ENCODE peak calls at places on chromosomes 16 and 17, in five cellular contexts. One of them, this sample, is unnamed.

GRCh38 chr16:85332175-85332574 is 219.9 kb upstream of the CIBAR2 start:
- DNase-seq in mesendoderm: peak
- DNase-seq in neuronal stem cell: no peak
- DNase-seq in mesenchymal stem cell: no peak
- DNase-seq in H1: no peak
- DNase-seq in this sample: peak

GRCh38 chr17:82231562-82232321 is 2.9 kb downstream of the SLC16A3 start:
- DNase-seq in mesendoderm: peak
- DNase-seq in neuronal stem cell: no peak
- DNase-seq in mesenchymal stem cell: peak
- DNase-seq in H1: peak
- DNase-seq in this sample: peak

GRCh38 chr17:38687291-38687690 is 12.5 kb upstream of the EPOP start:
- DNase-seq in mesendoderm: no peak
- DNase-seq in neuronal stem cell: no peak
- DNase-seq in mesenchymal stem cell: peak
- DNase-seq in H1: no peak
- DNase-seq in this sample: no peak

GRCh38 chr16:6949240-6949639 is 383.4 kb upstream of the RBFOX1 start:
- DNase-seq in mesendoderm: no peak
- DNase-seq in neuronal stem cell: no peak
- DNase-seq in mesenchymal stem cell: no peak
- DNase-seq in H1: no peak
- DNase-seq in this sample: no peak

GRCh38 chr16:12406840-12407690 is 396.6 kb downstream of the CPPED1 start:
- DNase-seq in mesendoderm: no peak
- DNase-seq in neuronal stem cell: no peak
- DNase-seq in mesenchymal stem cell: peak
- DNase-seq in H1: no peak
- DNase-seq in this sample: no peak

GRCh38 chr16:25291580-25291979 is 33.9 kb upstream of the ZKSCAN2 start:
- DNase-seq in mesendoderm: no peak
- DNase-seq in neuronal stem cell: no peak
- DNase-seq in mesenchymal stem cell: no peak
- DNase-seq in H1: no peak
- DNase-seq in this sample: no peak

GRCh38 chr16:52861614-52862022 is 191.1 kb downstream of the CHD9NB start:
- DNase-seq in mesendoderm: peak
- DNase-seq in neuronal stem cell: peak
- DNase-seq in mesenchymal stem cell: peak
- DNase-seq in H1: peak
- DNase-seq in this sample: no peak

GRCh38 chr17:40539711-40540411 is 25.4 kb downstream of the CCR7 start:
- DNase-seq in mesendoderm: peak
- DNase-seq in neuronal stem cell: no peak
- DNase-seq in mesenchymal stem cell: no peak
- DNase-seq in H1: no peak
- DNase-seq in this sample: no peak

GRCh38 chr16:67539271-67539670 is 10.6 kb downstream of the RIPOR1 start:
- DNase-seq in mesendoderm: peak
- DNase-seq in neuronal stem cell: no peak
- DNase-seq in mesenchymal stem cell: peak
- DNase-seq in H1: no peak
- DNase-seq in this sample: no peak

GRCh38 chr17:42414782-42415409 is 8.2 kb downstream of the CAVIN1 start:
- DNase-seq in mesendoderm: no peak
- DNase-seq in neuronal stem cell: no peak
- DNase-seq in mesenchymal stem cell: no peak
- DNase-seq in H1: no peak
- DNase-seq in this sample: peak

GRCh38 chr17:41486809-41487530 is 2.7 kb downstream of the KRT36 start:
- DNase-seq in mesendoderm: peak
- DNase-seq in neuronal stem cell: peak
- DNase-seq in mesenchymal stem cell: no peak
- DNase-seq in H1: peak
- DNase-seq in this sample: peak

GRCh38 chr16:51151435-51151950 is 423 bp upstream of the SALL1 start:
- DNase-seq in mesendoderm: peak
- DNase-seq in neuronal stem cell: peak
- DNase-seq in mesenchymal stem cell: peak
- DNase-seq in H1: peak
- DNase-seq in this sample: peak

GRCh38 chr17:41678907-41679739 is 9.6 kb upstream of the EIF1 start:
- DNase-seq in mesendoderm: peak
- DNase-seq in neuronal stem cell: no peak
- DNase-seq in mesenchymal stem cell: peak
- DNase-seq in H1: no peak
- DNase-seq in this sample: no peak

GRCh38 chr16:19419691-19420060 is 2.0 kb downstream of the TMC5 start:
- DNase-seq in mesendoderm: no peak
- DNase-seq in neuronal stem cell: no peak
- DNase-seq in mesenchymal stem cell: no peak
- DNase-seq in H1: no peak
- DNase-seq in this sample: no peak

GRCh38 chr17:36147601-36148000 is 28.8 kb downstream of the TBC1D3B start:
- DNase-seq in mesendoderm: no peak
- DNase-seq in neuronal stem cell: no peak
- DNase-seq in mesenchymal stem cell: no peak
- DNase-seq in H1: no peak
- DNase-seq in this sample: no peak

GRCh38 chr17:2364132-2365116 is 27.1 kb downstream of the SGSM2 start:
- DNase-seq in mesendoderm: no peak
- DNase-seq in neuronal stem cell: no peak
- DNase-seq in mesenchymal stem cell: no peak
- DNase-seq in H1: no peak
- DNase-seq in this sample: no peak

GRCh38 chr17:35094902-35095301 is 24.8 kb downstream of the RAD51D start:
- DNase-seq in mesendoderm: peak
- DNase-seq in neuronal stem cell: no peak
- DNase-seq in mesenchymal stem cell: peak
- DNase-seq in H1: no peak
- DNase-seq in this sample: no peak

GRCh38 chr17:80673152-80673920 is 128.7 kb downstream of the RPTOR start:
- DNase-seq in mesendoderm: peak
- DNase-seq in neuronal stem cell: no peak
- DNase-seq in mesenchymal stem cell: peak
- DNase-seq in H1: no peak
- DNase-seq in this sample: no peak

GRCh38 chr17:46889992-46890564 is 32.9 kb upstream of the GOSR2 start:
- DNase-seq in mesendoderm: no peak
- DNase-seq in neuronal stem cell: no peak
- DNase-seq in mesenchymal stem cell: no peak
- DNase-seq in H1: no peak
- DNase-seq in this sample: no peak

GRCh38 chr16:88059701-88060386 is 108.6 kb downstream of the BANP start:
- DNase-seq in mesendoderm: no peak
- DNase-seq in neuronal stem cell: no peak
- DNase-seq in mesenchymal stem cell: no peak
- DNase-seq in H1: peak
- DNase-seq in this sample: no peak

GRCh38 chr17:74923538-74924249 is 379 bp upstream of the OTOP2 start:
- DNase-seq in mesendoderm: peak
- DNase-seq in neuronal stem cell: peak
- DNase-seq in mesenchymal stem cell: peak
- DNase-seq in H1: peak
- DNase-seq in this sample: peak

GRCh38 chr16:46883690-46884512 is at the start of gene GPT2:
- DNase-seq in mesendoderm: peak
- DNase-seq in neuronal stem cell: peak
- DNase-seq in mesenchymal stem cell: peak
- DNase-seq in H1: peak
- DNase-seq in this sample: peak

GRCh38 chr17:82644148-82644547 is 4.1 kb downstream of the WDR45B start:
- DNase-seq in mesendoderm: no peak
- DNase-seq in neuronal stem cell: no peak
- DNase-seq in mesenchymal stem cell: no peak
- DNase-seq in H1: no peak
- DNase-seq in this sample: no peak

GRCh38 chr17:2906907-2907306 is 110.7 kb downstream of the RAP1GAP2 start:
- DNase-seq in mesendoderm: peak
- DNase-seq in neuronal stem cell: no peak
- DNase-seq in mesenchymal stem cell: no peak
- DNase-seq in H1: no peak
- DNase-seq in this sample: peak

GRCh38 chr17:79038545-79039135 is 14.7 kb downstream of the C1QTNF1 start:
- DNase-seq in mesendoderm: no peak
- DNase-seq in neuronal stem cell: no peak
- DNase-seq in mesenchymal stem cell: no peak
- DNase-seq in H1: no peak
- DNase-seq in this sample: no peak

GRCh38 chr17:63369233-63369632 is 76.9 kb downstream of the CYB561 start:
- DNase-seq in mesendoderm: no peak
- DNase-seq in neuronal stem cell: no peak
- DNase-seq in mesenchymal stem cell: peak
- DNase-seq in H1: no peak
- DNase-seq in this sample: no peak

GRCh38 chr16:22915003-22915402 is 101.0 kb downstream of the HS3ST2 start:
- DNase-seq in mesendoderm: no peak
- DNase-seq in neuronal stem cell: no peak
- DNase-seq in mesenchymal stem cell: no peak
- DNase-seq in H1: no peak
- DNase-seq in this sample: no peak

GRCh38 chr16:54316095-54316494 is 29.5 kb upstream of the IRX3 start:
- DNase-seq in mesendoderm: no peak
- DNase-seq in neuronal stem cell: no peak
- DNase-seq in mesenchymal stem cell: no peak
- DNase-seq in H1: no peak
- DNase-seq in this sample: no peak

GRCh38 chr17:39699818-39700147 is at the start of gene ERBB2:
- DNase-seq in mesendoderm: peak
- DNase-seq in neuronal stem cell: no peak
- DNase-seq in mesenchymal stem cell: peak
- DNase-seq in H1: peak
- DNase-seq in this sample: peak

GRCh38 chr17:58232707-58233156 is 5.7 kb upstream of the LPO start:
- DNase-seq in mesendoderm: peak
- DNase-seq in neuronal stem cell: no peak
- DNase-seq in mesenchymal stem cell: peak
- DNase-seq in H1: no peak
- DNase-seq in this sample: peak

GRCh38 chr17:82384730-82385429 is 13.3 kb downstream of the UTS2R start:
- DNase-seq in mesendoderm: peak
- DNase-seq in neuronal stem cell: no peak
- DNase-seq in mesenchymal stem cell: peak
- DNase-seq in H1: no peak
- DNase-seq in this sample: peak

GRCh38 chr16:1551166-1551565 is 17.7 kb downstream of the TMEM204 start:
- DNase-seq in mesendoderm: no peak
- DNase-seq in neuronal stem cell: no peak
- DNase-seq in mesenchymal stem cell: no peak
- DNase-seq in H1: no peak
- DNase-seq in this sample: no peak

GRCh38 chr17:39264119-39264518 is 38.4 kb upstream of the STAC2 start:
- DNase-seq in mesendoderm: no peak
- DNase-seq in neuronal stem cell: no peak
- DNase-seq in mesenchymal stem cell: no peak
- DNase-seq in H1: no peak
- DNase-seq in this sample: no peak

GRCh38 chr16:69408451-69408850 is 16.0 kb upstream of the CYB5B start:
- DNase-seq in mesendoderm: no peak
- DNase-seq in neuronal stem cell: no peak
- DNase-seq in mesenchymal stem cell: no peak
- DNase-seq in H1: no peak
- DNase-seq in this sample: no peak

GRCh38 chr16:589658-590159 is at the start of gene RAB40C:
- DNase-seq in mesendoderm: peak
- DNase-seq in neuronal stem cell: peak
- DNase-seq in mesenchymal stem cell: peak
- DNase-seq in H1: peak
- DNase-seq in this sample: peak

GRCh38 chr17:4759776-4760236 is 11.9 kb upstream of the TM4SF5 start:
- DNase-seq in mesendoderm: no peak
- DNase-seq in neuronal stem cell: no peak
- DNase-seq in mesenchymal stem cell: no peak
- DNase-seq in H1: no peak
- DNase-seq in this sample: no peak

GRCh38 chr17:60989846-60990245 is 312.2 kb downstream of the BCAS3 start:
- DNase-seq in mesendoderm: no peak
- DNase-seq in neuronal stem cell: no peak
- DNase-seq in mesenchymal stem cell: no peak
- DNase-seq in H1: no peak
- DNase-seq in this sample: no peak

GRCh38 chr16:75111514-75112280 is 4.9 kb downstream of the LDHD start:
- DNase-seq in mesendoderm: no peak
- DNase-seq in neuronal stem cell: no peak
- DNase-seq in mesenchymal stem cell: no peak
- DNase-seq in H1: no peak
- DNase-seq in this sample: peak
- H3K9ac ChIP-seq in mesendoderm: no peak
- H3K9ac ChIP-seq in neuronal stem cell: peak
- H3K9ac ChIP-seq in mesenchymal stem cell: peak
- H3K9ac ChIP-seq in H1: no peak
- H3K9ac ChIP-seq in this sample: no peak

GRCh38 chr17:45223541-45224528 is 2.1 kb downstream of the FMNL1 start:
- DNase-seq in mesendoderm: no peak
- DNase-seq in neuronal stem cell: no peak
- DNase-seq in mesenchymal stem cell: no peak
- DNase-seq in H1: no peak
- DNase-seq in this sample: no peak
- H3K18ac ChIP-seq in mesendoderm: no peak
- H3K18ac ChIP-seq in neuronal stem cell: no peak
- H3K18ac ChIP-seq in mesenchymal stem cell: no peak
- H3K18ac ChIP-seq in H1: no peak
- H3K18ac ChIP-seq in this sample: no peak

GRCh38 chr17:77375917-77376651 is 235.3 kb downstream of the SEC14L1 start:
- DNase-seq in mesendoderm: peak
- DNase-seq in neuronal stem cell: no peak
- DNase-seq in mesenchymal stem cell: peak
- DNase-seq in H1: no peak
- DNase-seq in this sample: peak
- H3K9ac ChIP-seq in mesendoderm: peak
- H3K9ac ChIP-seq in neuronal stem cell: peak
- H3K9ac ChIP-seq in mesenchymal stem cell: peak
- H3K9ac ChIP-seq in H1: peak
- H3K9ac ChIP-seq in this sample: no peak

DNA sequence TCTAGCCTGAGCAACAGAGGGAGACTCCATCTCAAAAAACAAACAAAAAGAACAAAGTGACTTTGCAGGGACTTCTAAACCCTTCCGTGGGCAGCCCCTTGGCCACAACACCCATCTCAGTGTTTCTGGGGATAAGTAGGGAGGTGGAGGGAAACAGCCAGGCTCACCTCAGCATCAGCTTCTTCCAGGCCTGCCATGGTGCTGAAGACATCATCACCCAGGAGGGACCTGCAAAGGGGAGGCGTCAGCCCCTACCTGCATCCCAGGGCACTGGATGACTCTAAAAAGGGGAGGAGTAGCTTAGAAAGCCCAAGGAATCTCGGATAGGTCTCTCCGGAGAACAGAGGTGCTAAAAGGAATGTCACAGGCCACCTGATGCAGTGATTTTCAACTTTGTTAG is 9.8 kb downstream of the FBF1 start:
- DNase-seq in mesendoderm: peak
- DNase-seq in neuronal stem cell: no peak
- DNase-seq in mesenchymal stem cell: no peak
- DNase-seq in H1: no peak
- DNase-seq in this sample: no peak
- H3K18ac ChIP-seq in mesendoderm: no peak
- H3K18ac ChIP-seq in neuronal stem cell: no peak
- H3K18ac ChIP-seq in mesenchymal stem cell: no peak
- H3K18ac ChIP-seq in H1: no peak
- H3K18ac ChIP-seq in this sample: no peak